ENCODE peak calls at places on chromosome 12, in ten cellular contexts. One of them, this sample, is unnamed.

GRCh38 chr12:112126000-112126431 is 656 bp downstream of the TRAFD1 start:
- DNase-seq in SJSA1: no peak
- DNase-seq in stomach: no peak
- DNase-seq in CD4-positive, alpha-beta memory T cell: no peak
- DNase-seq in neuronal stem cell: no peak
- DNase-seq in keratinocyte: no peak
- DNase-seq in fibroblast of lung: no peak
- DNase-seq in brain microvascular endothelial cell: no peak
- DNase-seq in GM23338: peak; percentile 23
- DNase-seq in prostate gland: no peak
- DNase-seq in this sample: no peak

GRCh38 chr12:48221645-48222044 is 18.6 kb upstream of the OR10AD1 start:
- DNase-seq in SJSA1: no peak
- DNase-seq in stomach: no peak
- DNase-seq in CD4-positive, alpha-beta memory T cell: no peak
- DNase-seq in neuronal stem cell: no peak
- DNase-seq in keratinocyte: no peak
- DNase-seq in fibroblast of lung: no peak
- DNase-seq in brain microvascular endothelial cell: no peak
- DNase-seq in GM23338: no peak
- DNase-seq in prostate gland: no peak
- DNase-seq in this sample: no peak

GRCh38 chr12:78210894-78211302 is 380.2 kb downstream of the NAV3 start:
- DNase-seq in SJSA1: peak; percentile 11
- DNase-seq in stomach: no peak
- DNase-seq in CD4-positive, alpha-beta memory T cell: no peak
- DNase-seq in neuronal stem cell: no peak
- DNase-seq in keratinocyte: no peak
- DNase-seq in fibroblast of lung: peak; percentile 85
- DNase-seq in brain microvascular endothelial cell: peak; percentile 57
- DNase-seq in GM23338: no peak
- DNase-seq in prostate gland: no peak
- DNase-seq in this sample: peak; percentile 84

GRCh38 chr12:90333384-90333783 is 621.6 kb downstream of the CCER1 start:
- DNase-seq in SJSA1: no peak
- DNase-seq in stomach: no peak
- DNase-seq in CD4-positive, alpha-beta memory T cell: no peak
- DNase-seq in neuronal stem cell: no peak
- DNase-seq in keratinocyte: no peak
- DNase-seq in fibroblast of lung: no peak
- DNase-seq in brain microvascular endothelial cell: no peak
- DNase-seq in GM23338: no peak
- DNase-seq in prostate gland: no peak
- DNase-seq in this sample: no peak

GRCh38 chr12:99627459-99627858 is 20.1 kb upstream of the GARIN6 start:
- DNase-seq in SJSA1: no peak
- DNase-seq in stomach: no peak
- DNase-seq in CD4-positive, alpha-beta memory T cell: no peak
- DNase-seq in neuronal stem cell: no peak
- DNase-seq in keratinocyte: no peak
- DNase-seq in fibroblast of lung: no peak
- DNase-seq in brain microvascular endothelial cell: no peak
- DNase-seq in GM23338: no peak
- DNase-seq in prostate gland: no peak
- DNase-seq in this sample: no peak

GRCh38 chr12:69884386-69884785 is 59.4 kb downstream of the MYRFL start:
- DNase-seq in SJSA1: no peak
- DNase-seq in stomach: no peak
- DNase-seq in CD4-positive, alpha-beta memory T cell: no peak
- DNase-seq in neuronal stem cell: no peak
- DNase-seq in keratinocyte: no peak
- DNase-seq in fibroblast of lung: no peak
- DNase-seq in brain microvascular endothelial cell: no peak
- DNase-seq in GM23338: no peak
- DNase-seq in prostate gland: no peak
- DNase-seq in this sample: no peak

GRCh38 chr12:4477133-4477532 is 31.5 kb upstream of the FGF6 start:
- DNase-seq in SJSA1: no peak
- DNase-seq in stomach: no peak
- DNase-seq in CD4-positive, alpha-beta memory T cell: no peak
- DNase-seq in neuronal stem cell: no peak
- DNase-seq in keratinocyte: no peak
- DNase-seq in fibroblast of lung: no peak
- DNase-seq in brain microvascular endothelial cell: no peak
- DNase-seq in GM23338: no peak
- DNase-seq in prostate gland: no peak
- DNase-seq in this sample: no peak

GRCh38 chr12:116346751-116347150 is 69.3 kb upstream of the MED13L start:
- DNase-seq in SJSA1: peak; percentile 33
- DNase-seq in stomach: no peak
- DNase-seq in CD4-positive, alpha-beta memory T cell: no peak
- DNase-seq in neuronal stem cell: no peak
- DNase-seq in keratinocyte: no peak
- DNase-seq in fibroblast of lung: peak; percentile 89
- DNase-seq in brain microvascular endothelial cell: peak; percentile 76
- DNase-seq in GM23338: no peak
- DNase-seq in prostate gland: no peak
- DNase-seq in this sample: peak; percentile 92

GRCh38 chr12:122646568-122647220 is 56.5 kb downstream of the HCAR2 start:
- DNase-seq in SJSA1: peak; percentile 78
- DNase-seq in stomach: no peak
- DNase-seq in CD4-positive, alpha-beta memory T cell: no peak
- DNase-seq in neuronal stem cell: no peak
- DNase-seq in keratinocyte: no peak
- DNase-seq in fibroblast of lung: peak; percentile 67
- DNase-seq in brain microvascular endothelial cell: peak; percentile 70
- DNase-seq in GM23338: no peak
- DNase-seq in prostate gland: no peak
- DNase-seq in this sample: no peak

GRCh38 chr12:106976013-106976658 is 10.8 kb downstream of the MTERF2 start:
- DNase-seq in SJSA1: no peak
- DNase-seq in stomach: no peak
- DNase-seq in CD4-positive, alpha-beta memory T cell: no peak
- DNase-seq in neuronal stem cell: no peak
- DNase-seq in keratinocyte: no peak
- DNase-seq in fibroblast of lung: peak; percentile 81
- DNase-seq in brain microvascular endothelial cell: peak; percentile 52
- DNase-seq in GM23338: no peak
- DNase-seq in prostate gland: no peak
- DNase-seq in this sample: peak; percentile 85

GRCh38 chr12:124318336-124319020 is 23.6 kb downstream of the RFLNA start:
- DNase-seq in SJSA1: no peak
- DNase-seq in stomach: no peak
- DNase-seq in CD4-positive, alpha-beta memory T cell: no peak
- DNase-seq in neuronal stem cell: no peak
- DNase-seq in keratinocyte: no peak
- DNase-seq in fibroblast of lung: no peak
- DNase-seq in brain microvascular endothelial cell: no peak
- DNase-seq in GM23338: peak; percentile 54
- DNase-seq in prostate gland: no peak
- DNase-seq in this sample: no peak

GRCh38 chr12:54475542-54475941 is 2.1 kb upstream of the GTSF1 start:
- DNase-seq in SJSA1: no peak
- DNase-seq in stomach: no peak
- DNase-seq in CD4-positive, alpha-beta memory T cell: no peak
- DNase-seq in neuronal stem cell: no peak
- DNase-seq in keratinocyte: no peak
- DNase-seq in fibroblast of lung: peak; percentile 11
- DNase-seq in brain microvascular endothelial cell: no peak
- DNase-seq in GM23338: no peak
- DNase-seq in prostate gland: no peak
- DNase-seq in this sample: peak; percentile 68

GRCh38 chr12:92145481-92145730 is 240 bp downstream of the BTG1 start:
- DNase-seq in SJSA1: no peak
- DNase-seq in stomach: no peak
- DNase-seq in CD4-positive, alpha-beta memory T cell: no peak
- DNase-seq in neuronal stem cell: no peak
- DNase-seq in keratinocyte: no peak
- DNase-seq in fibroblast of lung: no peak
- DNase-seq in brain microvascular endothelial cell: no peak
- DNase-seq in GM23338: no peak
- DNase-seq in prostate gland: no peak
- DNase-seq in this sample: no peak

GRCh38 chr12:70733385-70733784 is 96.2 kb upstream of the PTPRB start:
- DNase-seq in SJSA1: peak; percentile 48
- DNase-seq in stomach: no peak
- DNase-seq in CD4-positive, alpha-beta memory T cell: no peak
- DNase-seq in neuronal stem cell: peak; percentile 56
- DNase-seq in keratinocyte: peak; percentile 26
- DNase-seq in fibroblast of lung: peak; percentile 53
- DNase-seq in brain microvascular endothelial cell: peak; percentile 64
- DNase-seq in GM23338: peak; percentile 83
- DNase-seq in prostate gland: peak; percentile 29
- DNase-seq in this sample: peak; percentile 76

GRCh38 chr12:53223391-53224267 is 8.4 kb downstream of the RARG start:
- DNase-seq in SJSA1: peak; percentile 15
- DNase-seq in stomach: no peak
- DNase-seq in CD4-positive, alpha-beta memory T cell: peak; percentile 40
- DNase-seq in neuronal stem cell: no peak
- DNase-seq in keratinocyte: no peak
- DNase-seq in fibroblast of lung: peak; percentile 66
- DNase-seq in brain microvascular endothelial cell: peak; percentile 17
- DNase-seq in GM23338: peak; percentile 48
- DNase-seq in prostate gland: no peak
- DNase-seq in this sample: peak; percentile 79

DNA sequence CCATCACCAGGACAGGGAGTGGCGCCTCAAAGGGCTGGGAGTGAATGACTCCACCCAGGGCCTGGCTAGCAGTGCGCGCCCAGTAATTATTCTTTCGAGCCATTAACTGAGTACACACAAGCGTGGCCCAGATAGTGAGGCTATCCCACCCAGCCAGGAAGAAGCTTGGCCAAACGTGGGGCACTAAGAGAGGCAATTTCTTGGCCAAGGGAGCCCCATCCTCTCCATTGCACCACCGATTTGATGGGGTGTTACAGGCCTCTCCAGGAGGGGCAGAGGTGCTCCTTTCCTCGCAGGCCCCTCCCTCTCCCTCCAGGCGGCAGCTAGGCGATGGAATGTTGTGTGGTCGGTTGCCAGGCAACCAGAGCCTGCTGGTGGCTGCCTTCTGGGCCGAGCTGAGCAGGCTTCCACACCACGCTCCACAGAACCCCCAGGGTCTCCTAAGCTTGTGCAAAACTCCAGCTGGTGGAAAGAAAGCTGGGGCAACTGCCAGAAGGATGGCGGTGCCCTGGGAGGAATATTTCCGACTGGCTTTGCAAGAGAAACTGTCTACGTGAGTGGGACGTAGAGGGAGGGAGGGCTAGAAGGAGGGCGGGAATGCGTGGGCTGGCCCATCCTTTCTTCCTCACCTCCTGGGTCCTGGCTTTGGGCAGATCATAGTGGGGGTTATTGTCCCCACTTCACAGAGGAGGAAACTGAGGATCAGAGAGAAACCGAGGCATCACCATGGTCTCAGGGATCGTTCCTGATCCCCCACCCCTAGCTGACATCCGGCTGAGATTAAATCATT is at the start of gene CFAP73:
- DNase-seq in SJSA1: peak; percentile 71
- DNase-seq in stomach: peak; percentile 72
- DNase-seq in CD4-positive, alpha-beta memory T cell: no peak
- DNase-seq in neuronal stem cell: peak; percentile 87
- DNase-seq in keratinocyte: no peak
- DNase-seq in fibroblast of lung: peak; percentile 85
- DNase-seq in brain microvascular endothelial cell: peak; percentile 83
- DNase-seq in GM23338: peak; percentile 98
- DNase-seq in prostate gland: no peak
- DNase-seq in this sample: peak; percentile 96
- H3K27ac ChIP-seq in SJSA1: no peak within 1 kb of the TSS
- H3K27ac ChIP-seq in stomach: peak within 1 kb of the TSS; percentile 62
- H3K27ac ChIP-seq in CD4-positive, alpha-beta memory T cell: no peak within 1 kb of the TSS
- H3K27ac ChIP-seq in neuronal stem cell: peak within 1 kb of the TSS; percentile 55
- H3K27ac ChIP-seq in keratinocyte: no peak within 1 kb of the TSS
- H3K27ac ChIP-seq in fibroblast of lung: no peak within 1 kb of the TSS
- H3K27ac ChIP-seq in brain microvascular endothelial cell: no peak within 1 kb of the TSS
- H3K27ac ChIP-seq in GM23338: no peak within 1 kb of the TSS
- H3K27ac ChIP-seq in prostate gland: no peak within 1 kb of the TSS
- H3K27ac ChIP-seq in this sample: no peak within 1 kb of the TSS

GRCh38 chr12:15563683-15564082 is 225.5 kb downstream of the EPS8 start:
- DNase-seq in SJSA1: no peak
- DNase-seq in stomach: no peak
- DNase-seq in CD4-positive, alpha-beta memory T cell: peak; percentile 33
- DNase-seq in neuronal stem cell: no peak
- DNase-seq in keratinocyte: no peak
- DNase-seq in fibroblast of lung: peak; percentile 68
- DNase-seq in brain microvascular endothelial cell: peak; percentile 24
- DNase-seq in GM23338: no peak
- DNase-seq in prostate gland: no peak
- DNase-seq in this sample: peak; percentile 72
- H3K27ac ChIP-seq in SJSA1: no peak overlapping the region
- H3K27ac ChIP-seq in stomach: peak overlapping the region; percentile 61
- H3K27ac ChIP-seq in CD4-positive, alpha-beta memory T cell: peak overlapping the region; percentile 43
- H3K27ac ChIP-seq in neuronal stem cell: no peak overlapping the region
- H3K27ac ChIP-seq in keratinocyte: peak overlapping the region; percentile 40
- H3K27ac ChIP-seq in fibroblast of lung: peak overlapping the region; percentile 17
- H3K27ac ChIP-seq in brain microvascular endothelial cell: no peak overlapping the region
- H3K27ac ChIP-seq in GM23338: no peak overlapping the region
- H3K27ac ChIP-seq in prostate gland: no peak overlapping the region
- H3K27ac ChIP-seq in this sample: no peak overlapping the region

GRCh38 chr12:68376901-68377300 is 44.7 kb upstream of the MDM1 start:
- DNase-seq in SJSA1: no peak
- DNase-seq in stomach: no peak
- DNase-seq in CD4-positive, alpha-beta memory T cell: no peak
- DNase-seq in neuronal stem cell: no peak
- DNase-seq in keratinocyte: no peak
- DNase-seq in fibroblast of lung: no peak
- DNase-seq in brain microvascular endothelial cell: no peak
- DNase-seq in GM23338: no peak
- DNase-seq in prostate gland: no peak
- DNase-seq in this sample: peak; percentile 62
- H3K27ac ChIP-seq in SJSA1: no peak overlapping the region
- H3K27ac ChIP-seq in stomach: no peak overlapping the region
- H3K27ac ChIP-seq in CD4-positive, alpha-beta memory T cell: no peak overlapping the region
- H3K27ac ChIP-seq in neuronal stem cell: no peak overlapping the region
- H3K27ac ChIP-seq in keratinocyte: no peak overlapping the region
- H3K27ac ChIP-seq in fibroblast of lung: no peak overlapping the region
- H3K27ac ChIP-seq in brain microvascular endothelial cell: no peak overlapping the region
- H3K27ac ChIP-seq in GM23338: no peak overlapping the region
- H3K27ac ChIP-seq in prostate gland: no peak overlapping the region
- H3K27ac ChIP-seq in this sample: peak overlapping the region; percentile 49

GRCh38 chr12:45273717-45274271 is 57.9 kb downstream of the ANO6 start:
- DNase-seq in SJSA1: peak; percentile 86
- DNase-seq in stomach: no peak
- DNase-seq in CD4-positive, alpha-beta memory T cell: no peak
- DNase-seq in neuronal stem cell: no peak
- DNase-seq in keratinocyte: peak; percentile 74
- DNase-seq in fibroblast of lung: peak; percentile 99
- DNase-seq in brain microvascular endothelial cell: peak; percentile 98
- DNase-seq in GM23338: no peak
- DNase-seq in prostate gland: no peak
- DNase-seq in this sample: peak; percentile 96
- H3K27ac ChIP-seq in SJSA1: peak overlapping the region; percentile 90
- H3K27ac ChIP-seq in stomach: no peak overlapping the region
- H3K27ac ChIP-seq in CD4-positive, alpha-beta memory T cell: no peak overlapping the region
- H3K27ac ChIP-seq in neuronal stem cell: no peak overlapping the region
- H3K27ac ChIP-seq in keratinocyte: peak overlapping the region; percentile 96
- H3K27ac ChIP-seq in fibroblast of lung: peak overlapping the region; percentile 83
- H3K27ac ChIP-seq in brain microvascular endothelial cell: peak overlapping the region; percentile 92
- H3K27ac ChIP-seq in GM23338: peak overlapping the region; percentile 12
- H3K27ac ChIP-seq in prostate gland: no peak overlapping the region
- H3K27ac ChIP-seq in this sample: peak overlapping the region; percentile 43

GRCh38 chr12:132837693-132838463 is 9.2 kb upstream of the GOLGA3 start:
- DNase-seq in SJSA1: no peak
- DNase-seq in stomach: no peak
- DNase-seq in CD4-positive, alpha-beta memory T cell: no peak
- DNase-seq in neuronal stem cell: no peak
- DNase-seq in keratinocyte: no peak
- DNase-seq in fibroblast of lung: no peak
- DNase-seq in brain microvascular endothelial cell: no peak
- DNase-seq in GM23338: no peak
- DNase-seq in prostate gland: no peak
- DNase-seq in this sample: no peak
- H3K27ac ChIP-seq in SJSA1: no peak overlapping the region
- H3K27ac ChIP-seq in stomach: peak overlapping the region; percentile 20
- H3K27ac ChIP-seq in CD4-positive, alpha-beta memory T cell: no peak overlapping the region
- H3K27ac ChIP-seq in neuronal stem cell: no peak overlapping the region
- H3K27ac ChIP-seq in keratinocyte: no peak overlapping the region
- H3K27ac ChIP-seq in fibroblast of lung: no peak overlapping the region
- H3K27ac ChIP-seq in brain microvascular endothelial cell: no peak overlapping the region
- H3K27ac ChIP-seq in GM23338: no peak overlapping the region
- H3K27ac ChIP-seq in prostate gland: no peak overlapping the region
- H3K27ac ChIP-seq in this sample: no peak overlapping the region